ENCODE peak calls at places on chromosomes 3 and 15, in four cellular contexts. Q is T-helper 2 cell treated with Interferon-gamma antibody and Interleukin-4, amounts not matched to agents 5 μg/mL and 100 μg/mL, for 36 hours; G is tibial artery; K is central memory CD8-positive, alpha-beta T cell. Z is an unnamed sample.

GRCh38 chr15:28191832-28192231 is 92.7 kb upstream of the OCA2 start:
- DNase-seq in Q (no peak), G (peak), K (no peak), Z (peak)

GRCh38 chr3:47057212-47057671 is 77.8 kb downstream of the NBEAL2 start:
- DNase-seq in Q (peak), G (no peak), K (peak), Z (no peak)

GRCh38 chr3:172370434-172370833 is 77.8 kb downstream of the GHSR start:
- DNase-seq in Q (no peak), G (no peak), K (no peak), Z (no peak)

GRCh38 chr3:52366527-52366926 is 50.4 kb downstream of the DNAH1 start:
- DNase-seq in Q (no peak), G (no peak), K (no peak), Z (no peak)

GRCh38 chr3:55818485-55818884 is 331.4 kb upstream of the WNT5A start:
- DNase-seq in Q (no peak), G (no peak), K (no peak), Z (no peak)

GRCh38 chr15:85706779-85707518 is 87.8 kb downstream of the KLHL25 start:
- DNase-seq in Q (peak), G (no peak), K (peak), Z (no peak)

GRCh38 chr15:44414001-44414400 is 13.4 kb upstream of the CTDSPL2 start:
- DNase-seq in Q (peak), G (no peak), K (no peak), Z (no peak)

GRCh38 chr3:45607790-45608189 is 13.2 kb downstream of the LIMD1 start:
- DNase-seq in Q (no peak), G (no peak), K (no peak), Z (no peak)

GRCh38 chr3:30658328-30659052 is 52.1 kb downstream of the TGFBR2 start:
- DNase-seq in Q (peak), G (no peak), K (peak), Z (no peak)

GRCh38 chr15:66778716-66779115 is 76.7 kb downstream of the SMAD6 start:
- DNase-seq in Q (no peak), G (no peak), K (no peak), Z (no peak)

GRCh38 chr3:178558637-178559036 is 22.4 kb downstream of the KCNMB2 start:
- DNase-seq in Q (no peak), G (no peak), K (no peak), Z (no peak)

GRCh38 chr15:100878601-100879000 is 1.0 kb upstream of the ALDH1A3 start:
- DNase-seq in Q (no peak), G (no peak), K (no peak), Z (no peak)

GRCh38 chr3:161770532-161771386 is 274.2 kb downstream of the OTOL1 start:
- DNase-seq in Q (peak), G (no peak), K (no peak), Z (no peak)

GRCh38 chr3:28215407-28215806 is 26.0 kb upstream of the CMC1 start:
- DNase-seq in Q (no peak), G (no peak), K (no peak), Z (no peak)

GRCh38 chr3:156542101-156543042 is 12.5 kb downstream of the SSR3 start:
- DNase-seq in Q (no peak), G (peak), K (no peak), Z (no peak)

GRCh38 chr15:101441706-101442105 is 47.8 kb downstream of the PCSK6 start:
- DNase-seq in Q (no peak), G (no peak), K (no peak), Z (no peak)

GRCh38 chr3:53236112-53236841 is 19.5 kb downstream of the TKT start:
- DNase-seq in Q (no peak), G (peak), K (no peak), Z (no peak)

GRCh38 chr3:183764854-183765731 is 60.3 kb downstream of the MAP6D1 start:
- DNase-seq in Q (no peak), G (no peak), K (no peak), Z (no peak)

GRCh38 chr3:115341208-115341607 is 194.1 kb upstream of the ZBTB20 start:
- DNase-seq in Q (no peak), G (no peak), K (no peak), Z (no peak)

GRCh38 chr3:635393-635792 is 438.8 kb downstream of the CHL1 start:
- DNase-seq in Q (no peak), G (no peak), K (no peak), Z (no peak)

GRCh38 chr3:27613846-27614500 is 108.2 kb downstream of the EOMES start:
- DNase-seq in Q (no peak), G (no peak), K (no peak), Z (no peak)

GRCh38 chr15:81296673-81297072 is 27.3 kb downstream of the STARD5 start:
- DNase-seq in Q (peak), G (peak), K (peak), Z (no peak)

GRCh38 chr15:81332326-81332725 is 8.4 kb upstream of the STARD5 start:
- DNase-seq in Q (no peak), G (no peak), K (no peak), Z (no peak)